ENCODE peak calls at places on chromosome 16, in ten cellular contexts. L, M, Q, H, S, D, C, P, J and I are unnamed samples.

GRCh38 chr16:49376206-49376605 is 2.6 kb downstream of the C16orf78 start:
- DNase-seq in L (no peak), H (no peak), D (no peak), Q (no peak), M (no peak), C (no peak), J (no peak), S (no peak), P (no peak), I (no peak)

GRCh38 chr16:29811896-29812665 is at the start of gene PRRT2:
- DNase-seq in M (peak; percentile 72), C (peak; percentile 40), D (peak; percentile 73), L (no peak), Q (no peak), S (no peak), J (no peak), H (peak; percentile 89), P (no peak), I (no peak)

GRCh38 chr16:52497067-52497816 is 49.7 kb downstream of the TOX3 start:
- DNase-seq in J (no peak), L (no peak), D (no peak), C (no peak), Q (no peak), P (peak; percentile 81), S (no peak), H (no peak), M (no peak), I (no peak)

GRCh38 chr16:49850558-49851467 is 5.1 kb downstream of the ZNF423 start:
- DNase-seq in Q (no peak), S (no peak), J (no peak), P (no peak), H (no peak), M (no peak), C (no peak), D (no peak), L (no peak), I (no peak)

GRCh38 chr16:50848755-50849514 is 107.0 kb downstream of the CYLD start:
- DNase-seq in L (no peak), C (no peak), S (no peak), J (no peak), M (no peak), P (no peak), Q (no peak), D (no peak), H (no peak), I (peak; percentile 11)

GRCh38 chr16:692356-693108 is 2.3 kb upstream of the WDR24 start:
- DNase-seq in P (no peak), L (no peak), Q (no peak), J (no peak), M (no peak), C (no peak), D (no peak), S (no peak), H (no peak), I (no peak)

GRCh38 chr16:14050297-14051027 is 20.7 kb upstream of the MRTFB start:
- DNase-seq in D (no peak), H (no peak), C (no peak), P (peak; percentile 18), M (no peak), S (no peak), L (peak; percentile 37), Q (no peak), J (no peak), I (peak; percentile 59)

GRCh38 chr16:15652293-15653001 is 2.4 kb downstream of the NDE1 start:
- DNase-seq in Q (no peak), C (no peak), D (no peak), J (no peak), P (no peak), H (no peak), L (no peak), S (no peak), M (no peak), I (no peak)

GRCh38 chr16:57686577-57686976 is 8.0 kb upstream of the DRC7 start:
- DNase-seq in M (no peak), Q (no peak), J (no peak), C (peak; percentile 1), H (no peak), P (no peak), D (no peak), S (no peak), L (no peak), I (no peak)
- H3K27ac ChIP-seq in M (no peak overlapping the region), Q (no peak overlapping the region), J (no peak overlapping the region), C (no peak overlapping the region), H (no peak overlapping the region), P (no peak overlapping the region), D (no peak overlapping the region), S (no peak overlapping the region), L (no peak overlapping the region), I (no peak overlapping the region)

GRCh38 chr16:70743791-70744190 is 57.2 kb downstream of the VAC14 start:
- DNase-seq in M (no peak), S (no peak), C (no peak), J (no peak), P (no peak), L (no peak), Q (no peak), D (no peak), H (no peak), I (no peak)

GRCh38 chr16:70746040-70746707 is 54.8 kb downstream of the VAC14 start:
- DNase-seq in M (peak; percentile 50), S (no peak), H (no peak), P (peak; percentile 40), D (peak; percentile 80), J (peak; percentile 73), L (peak; percentile 69), C (peak; percentile 76), Q (no peak), I (peak; percentile 70)

GRCh38 chr16:70744366-70744765 is 56.6 kb downstream of the VAC14 start:
- DNase-seq in C (no peak), D (no peak), Q (no peak), M (no peak), S (no peak), L (no peak), P (no peak), H (no peak), J (no peak), I (no peak)

GRCh38 chr16:70746708-70747424 is 54.1 kb downstream of the VAC14 start:
- DNase-seq in P (peak; percentile 83), M (peak; percentile 50), S (peak; percentile 85), D (peak; percentile 84), Q (peak; percentile 82), J (peak; percentile 75), L (peak; percentile 78), C (peak; percentile 78), H (no peak), I (peak; percentile 79)

DNA sequence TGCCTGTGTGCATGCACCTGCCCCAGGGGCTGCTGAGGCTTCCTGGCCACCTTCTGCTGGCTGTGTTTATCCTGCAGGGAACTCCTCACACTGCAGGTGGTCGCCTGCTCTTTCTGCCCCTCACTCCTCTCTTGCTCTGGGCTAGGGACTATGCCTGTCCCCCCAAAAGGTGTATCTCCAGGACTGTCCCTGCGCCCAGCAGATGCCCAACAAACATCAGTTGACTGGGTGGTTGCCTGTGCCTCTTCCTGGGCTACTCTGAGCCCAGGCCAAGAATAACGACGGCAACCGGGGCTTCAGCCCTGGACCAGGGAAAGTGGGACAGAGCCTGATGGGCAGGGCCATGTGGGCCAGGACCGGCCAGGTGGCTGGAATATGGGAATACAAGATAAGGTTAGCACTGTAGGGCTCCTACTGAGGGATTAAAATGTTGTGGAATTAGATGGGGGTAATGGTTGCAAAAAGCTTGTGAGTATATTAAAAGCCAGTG is 55.4 kb downstream of the VAC14 start:
- DNase-seq in C (no peak), L (no peak), Q (no peak), S (no peak), H (no peak), M (no peak), P (no peak), J (no peak), D (no peak), I (no peak)
- H3K27ac ChIP-seq in C (peak overlapping the region; percentile 67), L (no peak overlapping the region), Q (peak overlapping the region; percentile 97), S (peak overlapping the region; percentile 85), H (peak overlapping the region; percentile 79), M (no peak overlapping the region), P (peak overlapping the region; percentile 86), J (peak overlapping the region; percentile 63), D (peak overlapping the region; percentile 83), I (peak overlapping the region; percentile 89)

GRCh38 chr16:48323783-48324775 is 61.1 kb downstream of the SIAH1 start:
- DNase-seq in Q (no peak), C (no peak), P (no peak), J (no peak), D (no peak), H (no peak), S (no peak), L (no peak), M (no peak), I (no peak)

GRCh38 chr16:48321307-48322036 is 63.7 kb downstream of the SIAH1 start:
- DNase-seq in S (no peak), P (no peak), H (no peak), Q (no peak), L (peak; percentile 45), M (no peak), J (peak; percentile 61), C (no peak), D (no peak), I (no peak)

GRCh38 chr16:48317614-48318013 is 67.6 kb downstream of the SIAH1 start:
- DNase-seq in D (no peak), C (no peak), J (peak; percentile 87), Q (no peak), P (no peak), L (peak; percentile 48), M (no peak), H (no peak), S (no peak), I (peak; percentile 71)

DNA sequence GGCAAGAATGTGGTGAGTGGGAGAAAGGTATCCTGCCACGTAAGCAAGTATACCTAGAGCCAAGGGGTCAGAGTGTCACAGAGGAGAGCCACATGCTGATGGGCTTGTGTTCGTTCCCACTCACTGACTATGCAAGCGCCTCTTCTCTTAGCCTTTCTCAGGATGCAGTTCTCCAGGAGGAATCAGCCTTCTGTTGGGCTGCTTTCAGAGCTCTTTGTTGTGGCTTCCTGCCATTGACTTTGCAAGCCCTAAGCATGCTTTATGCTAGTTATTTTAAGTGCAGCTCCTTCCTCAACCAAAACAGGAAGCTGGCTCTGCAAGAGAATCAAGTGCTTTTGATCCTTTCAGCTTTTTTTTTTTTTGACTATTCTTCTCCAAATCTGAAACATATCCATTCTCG is 66.6 kb downstream of the SIAH1 start:
- DNase-seq in H (no peak), P (peak; percentile 17), D (no peak), M (no peak), Q (no peak), C (no peak), J (peak; percentile 59), S (no peak), L (no peak), I (peak; percentile 53)
- H3K27ac ChIP-seq in H (peak overlapping the region; percentile 14), P (no peak overlapping the region), D (peak overlapping the region; percentile 61), M (peak overlapping the region; percentile 79), Q (no peak overlapping the region), C (no peak overlapping the region), J (no peak overlapping the region), S (no peak overlapping the region), L (no peak overlapping the region), I (no peak overlapping the region)

GRCh38 chr16:88305176-88305575 is 77.6 kb upstream of the ZNF469 start:
- DNase-seq in Q (no peak), H (no peak), M (no peak), D (no peak), C (no peak), P (no peak), J (no peak), S (no peak), L (no peak), I (no peak)

GRCh38 chr16:88303405-88303804 is 79.4 kb upstream of the ZNF469 start:
- DNase-seq in L (no peak), S (no peak), D (no peak), M (no peak), C (no peak), J (no peak), Q (no peak), H (no peak), P (no peak), I (no peak)

GRCh38 chr16:88302666-88303065 is 80.1 kb upstream of the ZNF469 start:
- DNase-seq in C (no peak), H (no peak), D (no peak), J (no peak), Q (no peak), S (no peak), P (no peak), L (no peak), M (no peak), I (no peak)

GRCh38 chr16:88306411-88306810 is 76.3 kb upstream of the ZNF469 start:
- DNase-seq in S (no peak), J (no peak), P (no peak), H (no peak), L (no peak), C (no peak), Q (no peak), D (no peak), M (peak; percentile 9), I (no peak)

DNA sequence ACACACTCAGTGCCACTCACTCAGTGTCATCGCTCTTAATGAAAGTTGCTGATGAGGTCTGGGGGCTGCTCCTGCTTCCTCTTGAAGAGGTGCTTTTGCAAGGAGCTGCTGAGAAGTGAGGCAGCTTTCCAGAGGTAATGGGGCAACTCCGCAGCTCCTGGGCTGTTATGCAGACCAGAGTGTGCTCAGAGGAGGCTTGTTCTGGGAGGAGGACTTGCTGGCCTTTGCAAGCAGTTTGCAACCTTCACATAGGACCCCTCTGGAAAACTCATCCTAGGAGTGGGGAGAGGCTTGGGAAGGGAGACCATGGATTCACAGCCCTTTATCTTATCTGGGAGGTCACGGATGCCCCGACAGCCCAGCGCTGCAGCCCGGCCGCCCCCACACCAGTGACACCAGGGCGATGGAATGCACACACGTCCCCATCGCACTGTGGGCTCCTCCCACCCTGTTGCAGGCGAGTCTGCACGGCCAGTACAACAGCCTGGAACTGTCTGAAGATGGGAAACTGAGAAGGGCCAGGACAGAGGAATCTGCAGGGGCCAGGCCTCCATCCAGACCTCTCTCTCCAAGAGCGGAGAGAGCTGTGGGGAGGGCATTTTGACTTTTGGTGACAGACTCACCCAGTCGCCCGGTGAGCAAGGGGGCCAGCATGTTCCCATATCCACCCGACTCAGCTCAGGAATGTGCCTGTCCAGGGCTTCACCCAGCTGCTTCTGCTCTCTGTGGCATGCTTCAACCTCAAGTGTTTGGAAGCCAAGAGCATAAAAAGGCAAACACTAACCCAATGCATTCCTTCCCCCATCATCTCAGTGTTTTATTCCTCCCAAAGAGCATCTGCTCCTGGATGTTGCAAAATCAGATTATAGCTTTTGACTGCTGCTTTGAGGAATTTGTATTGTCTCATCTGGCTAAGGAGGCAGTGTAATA is 78.6 kb upstream of the ZNF469 start:
- DNase-seq in H (no peak), S (no peak), L (peak; percentile 65), J (peak; percentile 95), Q (peak; percentile 96), M (no peak), D (no peak), C (peak; percentile 18), P (no peak), I (peak; percentile 96)
- H3K27ac ChIP-seq in H (no peak overlapping the region), S (peak overlapping the region; percentile 81), L (peak overlapping the region; percentile 16), J (peak overlapping the region; percentile 96), Q (peak overlapping the region; percentile 99), M (no peak overlapping the region), D (peak overlapping the region; percentile 24), C (no peak overlapping the region), P (no peak overlapping the region), I (peak overlapping the region; percentile 95)